ENCODE peak calls at places on chromosomes 6 and 20, in four cellular contexts. K is spleen, S is BJ, Y is MM.1S. E is an unnamed sample.

GRCh38 chr6:97524846-97525245 is 241.8 kb upstream of the MMS22L start:
- DNase-seq in K (peak), S (no peak), Y (no peak), E (no peak)

GRCh38 chr6:139853302-139853992 is 479.0 kb upstream of the CITED2 start:
- DNase-seq in K (no peak), S (peak), Y (no peak), E (no peak)

GRCh38 chr6:106490453-106490852 is 129.9 kb downstream of the CRYBG1 start:
- DNase-seq in K (no peak), S (no peak), Y (no peak), E (no peak)

GRCh38 chr6:157468574-157468973 is 87.6 kb downstream of the ZDHHC14 start:
- DNase-seq in K (no peak), S (no peak), Y (no peak), E (no peak)

GRCh38 chr20:18738055-18738454 is 75.5 kb upstream of the SCP2D1 start:
- DNase-seq in K (no peak), S (peak), Y (no peak), E (peak)

GRCh38 chr20:31712564-31713311 is 9.9 kb downstream of the BCL2L1 start:
- DNase-seq in K (peak), S (no peak), Y (no peak), E (peak)

GRCh38 chr6:6590530-6590929 is 2.0 kb downstream of the LY86 start:
- DNase-seq in K (no peak), S (no peak), Y (no peak), E (no peak)

GRCh38 chr6:2542858-2543218 is 207.9 kb downstream of the MYLK4 start:
- DNase-seq in K (no peak), S (no peak), Y (peak), E (peak)

GRCh38 chr6:163341671-163342070 is 72.8 kb upstream of the QKI start:
- DNase-seq in K (no peak), S (no peak), Y (no peak), E (no peak)

GRCh38 chr6:75183099-75183541 is 22.7 kb downstream of the COL12A1 start:
- DNase-seq in K (no peak), S (peak), Y (no peak), E (no peak)

GRCh38 chr6:17703256-17703694 is 3.5 kb downstream of the NUP153 start:
- DNase-seq in K (no peak), S (no peak), Y (no peak), E (peak)

GRCh38 chr6:53658992-53659391 is 6.6 kb downstream of the KLHL31 start:
- DNase-seq in K (no peak), S (no peak), Y (no peak), E (no peak)

GRCh38 chr20:35478804-35479472 is 23.5 kb downstream of the CEP250 start:
- DNase-seq in K (peak), S (no peak), Y (no peak), E (peak)

GRCh38 chr6:96465321-96465903 is 56.2 kb upstream of the UFL1 start:
- DNase-seq in K (no peak), S (no peak), Y (no peak), E (no peak)

GRCh38 chr6:28393912-28394662 is 5.5 kb downstream of the ZSCAN12 start:
- DNase-seq in K (no peak), S (no peak), Y (no peak), E (peak)

GRCh38 chr6:13454286-13455221 is 32.8 kb downstream of the GFOD1 start:
- DNase-seq in K (peak), S (no peak), Y (no peak), E (peak)

GRCh38 chr20:25250508-25250907 is 2.6 kb downstream of the PYGB start:
- DNase-seq in K (no peak), S (no peak), Y (no peak), E (no peak)

GRCh38 chr20:14335122-14335521 is 2.3 kb downstream of the FLRT3 start:
- DNase-seq in K (no peak), S (no peak), Y (no peak), E (no peak)

GRCh38 chr20:44314870-44315269 is 3.9 kb upstream of the FITM2 start:
- DNase-seq in K (no peak), S (no peak), Y (no peak), E (no peak)

GRCh38 chr20:49400410-49400809 is 82.1 kb downstream of the KCNB1 start:
- DNase-seq in K (no peak), S (no peak), Y (no peak), E (peak)

GRCh38 chr6:82878812-82879211 is 186.8 kb downstream of the UBE3D start:
- DNase-seq in K (no peak), S (no peak), Y (no peak), E (peak)

GRCh38 chr20:1579488-1579887 is 22.0 kb upstream of the SIRPD start:
- DNase-seq in K (no peak), S (no peak), Y (no peak), E (no peak)

GRCh38 chr6:89260832-89261231 is 43.7 kb upstream of the GABRR1 start:
- DNase-seq in K (no peak), S (no peak), Y (no peak), E (peak)

GRCh38 chr6:99736302-99736701 is 129.7 kb downstream of the PRDM13 start:
- DNase-seq in K (no peak), S (no peak), Y (peak), E (peak)

GRCh38 chr20:59269396-59270025 is 30.9 kb upstream of the EDN3 start:
- DNase-seq in K (no peak), S (no peak), Y (no peak), E (no peak)

GRCh38 chr6:166297606-166298005 is 10.6 kb downstream of the PRR18 start:
- DNase-seq in K (no peak), S (no peak), Y (no peak), E (no peak)

GRCh38 chr6:138948028-138948427 is 40.0 kb downstream of the REPS1 start:
- DNase-seq in K (no peak), S (no peak), Y (no peak), E (no peak)

GRCh38 chr6:111975501-111975900 is 78.4 kb upstream of the CCN6 start:
- DNase-seq in K (no peak), S (no peak), Y (no peak), E (no peak)

GRCh38 chr20:59735486-59735885 is 131.1 kb downstream of the PHACTR3 start:
- DNase-seq in K (no peak), S (no peak), Y (no peak), E (no peak)

GRCh38 chr6:111013144-111013905 is 31.5 kb downstream of the RPF2 start:
- DNase-seq in K (no peak), S (no peak), Y (no peak), E (peak)

GRCh38 chr20:37315293-37316110 is 26.0 kb downstream of the MANBAL start:
- DNase-seq in K (no peak), S (peak), Y (no peak), E (peak)

GRCh38 chr6:712805-713204 is 19.9 kb upstream of the EXOC2 start:
- DNase-seq in K (no peak), S (no peak), Y (no peak), E (no peak)

GRCh38 chr6:711925-712324 is 19.0 kb upstream of the EXOC2 start:
- DNase-seq in K (no peak), S (no peak), Y (no peak), E (peak)

GRCh38 chr6:709471-710056 is 16.6 kb upstream of the EXOC2 start:
- DNase-seq in K (no peak), S (no peak), Y (no peak), E (no peak)

GRCh38 chr6:713351-713750 is 20.4 kb upstream of the EXOC2 start:
- DNase-seq in K (no peak), S (no peak), Y (no peak), E (no peak)

DNA sequence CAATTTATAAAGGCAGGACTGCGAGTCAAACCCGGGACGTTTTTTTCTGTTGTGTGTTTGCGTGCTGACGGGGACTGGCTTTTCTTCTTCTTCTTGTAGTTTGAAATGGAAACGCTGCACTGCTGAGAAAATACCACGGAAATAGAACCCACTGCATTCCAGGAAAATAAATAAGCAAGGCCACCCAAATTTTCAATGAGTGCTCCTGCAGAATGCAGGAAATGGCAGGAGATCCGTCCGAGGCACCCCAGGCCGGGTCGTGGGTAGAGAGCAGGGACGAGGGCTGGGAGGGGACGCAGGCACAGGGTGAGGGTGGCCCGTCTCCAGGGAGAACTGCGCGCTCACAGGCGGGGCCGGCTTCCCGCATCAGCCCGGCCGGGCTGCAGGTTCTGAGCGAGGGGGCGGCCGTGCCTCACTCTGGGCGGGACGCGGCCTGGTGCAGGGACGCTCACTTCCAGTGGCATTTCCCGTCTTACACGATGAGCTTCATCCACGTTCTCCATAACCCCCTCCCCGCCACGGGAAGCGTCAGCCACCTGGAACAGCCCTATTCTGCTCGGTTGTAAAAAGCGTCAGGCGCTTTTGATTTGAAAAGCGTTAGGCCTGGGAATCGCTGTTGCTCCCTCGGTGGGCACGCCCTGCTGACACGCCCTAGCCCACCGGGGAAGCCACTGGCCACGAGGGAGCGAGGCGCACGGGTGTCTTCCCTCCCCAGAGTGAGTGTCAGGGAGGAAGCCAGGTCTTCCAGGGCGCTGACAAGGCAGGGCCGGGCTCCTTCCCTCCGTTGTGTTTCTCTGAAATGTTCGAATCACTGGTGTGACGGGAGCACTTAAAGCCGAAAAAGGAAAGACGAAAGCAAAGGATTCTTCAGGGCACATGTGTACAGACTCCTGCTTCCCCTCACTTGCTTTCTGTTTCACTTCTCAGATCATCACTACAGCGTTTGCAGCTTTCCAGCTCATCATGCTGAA is 17.9 kb upstream of the EXOC2 start:
- DNase-seq in K (peak), S (no peak), Y (peak), E (peak)
- H3K4me3 ChIP-seq in K (peak), S (peak), Y (peak), E (peak)

GRCh38 chr6:30555428-30556005 is 772 bp downstream of the GNL1 start:
- DNase-seq in K (peak), S (no peak), Y (no peak), E (peak)
- TF ChIP-seq CTCF in K (no peak), S (peak), Y (no peak), E (no peak)

DNA sequence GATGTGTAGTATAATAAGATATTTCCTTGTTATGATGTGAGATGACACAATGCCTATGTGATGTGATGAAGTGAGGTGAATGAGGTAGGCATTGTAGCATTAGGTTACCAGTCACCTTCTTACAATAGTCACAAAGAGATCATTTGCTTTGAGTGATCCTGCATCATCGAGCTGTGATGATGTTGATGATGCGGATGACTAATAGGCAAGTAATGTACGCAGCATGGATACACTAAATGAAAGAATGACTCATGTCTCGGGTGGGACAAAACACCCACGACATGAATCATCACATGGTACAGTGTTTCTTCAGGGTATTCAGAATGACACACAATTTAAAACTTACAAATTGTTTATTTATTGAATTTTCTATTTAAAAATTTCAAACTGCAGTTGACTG is 806.3 kb upstream of the GJE1 start:
- DNase-seq in K (no peak), S (peak), Y (no peak), E (peak)
- H3K4me3 ChIP-seq in K (no peak), S (no peak), Y (no peak), E (peak)

DNA sequence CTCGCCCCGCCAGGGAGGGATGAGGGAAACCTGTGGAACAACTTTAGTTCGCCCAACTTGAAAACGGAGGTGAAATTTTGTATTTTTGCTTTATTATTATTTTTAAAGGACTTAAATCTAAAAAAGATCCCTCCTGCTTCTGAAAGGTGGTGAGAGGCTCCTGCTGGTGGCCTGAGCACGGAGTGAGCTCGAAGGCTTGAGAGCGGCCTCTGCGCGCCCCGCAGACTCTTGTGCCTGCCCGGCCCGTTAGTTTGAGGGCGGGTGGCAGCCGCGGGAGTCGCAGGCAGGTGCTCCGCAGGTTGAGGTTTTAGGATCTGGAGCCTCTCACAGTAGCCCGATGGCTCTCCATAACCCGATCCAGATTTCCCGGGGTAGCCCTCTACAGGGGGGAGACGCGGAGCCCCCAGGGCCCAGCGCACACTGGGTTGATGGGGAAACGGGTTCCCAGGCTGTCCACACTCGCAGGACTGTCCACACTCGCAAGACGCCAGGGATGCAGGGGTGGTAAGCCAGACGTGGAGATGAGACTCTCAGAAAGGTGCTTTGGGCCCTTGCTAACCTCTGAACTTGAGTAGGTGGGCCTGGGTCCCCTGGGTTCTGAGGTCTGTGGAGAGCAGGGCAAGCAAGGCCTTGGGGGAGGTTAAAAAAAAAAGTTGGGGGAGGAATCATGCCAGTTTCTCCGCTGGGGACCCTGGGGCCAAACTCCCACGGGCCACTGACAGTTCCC is 46.3 kb upstream of the SUPT3H start:
- DNase-seq in K (peak), S (no peak), Y (peak), E (no peak)
- TF ChIP-seq CTCF in K (no peak), S (no peak), Y (no peak), E (no peak)

DNA sequence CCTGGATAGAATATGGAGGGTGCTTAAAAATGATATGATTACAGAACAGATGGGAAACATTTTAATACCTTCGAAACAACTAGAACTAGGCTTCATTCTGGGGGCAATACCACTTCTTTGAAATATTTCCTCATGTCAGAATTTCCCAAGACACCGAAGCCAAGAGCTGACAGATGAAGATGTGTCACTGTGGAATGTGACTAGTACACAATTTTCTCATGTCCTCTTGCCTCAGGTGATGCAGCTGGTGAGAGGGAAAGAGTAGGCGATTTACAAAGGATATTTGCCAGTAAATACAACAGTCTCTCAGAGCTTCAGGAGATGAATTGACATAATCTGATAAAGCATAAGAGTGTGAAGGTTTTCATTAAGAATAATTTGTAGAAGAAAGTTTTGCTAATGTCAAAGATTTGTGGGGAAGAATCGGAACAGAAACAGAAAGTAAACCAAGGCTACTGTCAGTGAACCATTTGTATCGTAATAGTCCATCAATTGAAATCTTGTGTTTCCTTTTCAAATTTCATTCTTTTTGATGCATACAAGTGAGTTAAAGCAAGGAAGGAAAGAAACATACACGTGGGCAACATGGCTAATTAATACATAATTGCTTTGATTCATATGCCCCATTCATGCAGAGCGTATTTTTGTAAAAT is 164.7 kb upstream of the CCN2 start:
- DNase-seq in K (no peak), S (no peak), Y (peak), E (peak)
- H3K4me3 ChIP-seq in K (peak), S (no peak), Y (peak), E (peak)

DNA sequence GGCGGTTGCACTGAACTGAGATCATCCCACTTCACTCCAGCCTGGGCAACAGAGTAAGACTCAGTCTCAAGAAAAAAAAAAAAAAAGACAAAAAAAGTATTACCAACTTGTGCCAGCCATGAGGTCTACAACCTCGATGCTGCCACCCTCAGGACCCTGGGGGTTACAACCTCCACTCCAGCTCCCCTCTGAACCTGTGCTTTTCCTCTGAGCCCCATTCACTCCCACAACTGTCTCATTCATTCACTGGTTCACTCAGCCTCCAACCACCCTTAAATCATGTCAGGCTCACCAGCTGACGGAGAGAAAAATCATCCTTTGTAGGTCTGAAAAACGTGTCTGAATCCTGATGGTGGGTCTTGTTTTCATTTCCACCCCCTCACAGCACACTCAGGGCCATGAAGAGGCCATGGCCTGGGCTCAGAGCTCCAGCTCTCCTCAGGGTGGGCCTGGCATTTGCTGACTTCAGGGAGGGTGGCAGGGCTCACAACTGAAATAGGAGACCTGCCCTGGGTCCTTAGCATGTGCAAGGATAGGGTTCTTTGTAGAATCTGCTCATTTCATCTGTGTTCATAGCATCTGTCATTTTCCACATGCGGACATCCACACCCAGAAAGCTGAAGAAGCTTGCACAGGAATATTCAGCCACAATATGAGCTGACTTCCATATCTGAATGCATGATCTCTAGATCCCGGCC is 1.9 kb upstream of the ULBP1 start:
- DNase-seq in K (no peak), S (no peak), Y (peak), E (peak)
- TF ChIP-seq CTCF in K (peak), S (peak), Y (peak), E (peak)

DNA sequence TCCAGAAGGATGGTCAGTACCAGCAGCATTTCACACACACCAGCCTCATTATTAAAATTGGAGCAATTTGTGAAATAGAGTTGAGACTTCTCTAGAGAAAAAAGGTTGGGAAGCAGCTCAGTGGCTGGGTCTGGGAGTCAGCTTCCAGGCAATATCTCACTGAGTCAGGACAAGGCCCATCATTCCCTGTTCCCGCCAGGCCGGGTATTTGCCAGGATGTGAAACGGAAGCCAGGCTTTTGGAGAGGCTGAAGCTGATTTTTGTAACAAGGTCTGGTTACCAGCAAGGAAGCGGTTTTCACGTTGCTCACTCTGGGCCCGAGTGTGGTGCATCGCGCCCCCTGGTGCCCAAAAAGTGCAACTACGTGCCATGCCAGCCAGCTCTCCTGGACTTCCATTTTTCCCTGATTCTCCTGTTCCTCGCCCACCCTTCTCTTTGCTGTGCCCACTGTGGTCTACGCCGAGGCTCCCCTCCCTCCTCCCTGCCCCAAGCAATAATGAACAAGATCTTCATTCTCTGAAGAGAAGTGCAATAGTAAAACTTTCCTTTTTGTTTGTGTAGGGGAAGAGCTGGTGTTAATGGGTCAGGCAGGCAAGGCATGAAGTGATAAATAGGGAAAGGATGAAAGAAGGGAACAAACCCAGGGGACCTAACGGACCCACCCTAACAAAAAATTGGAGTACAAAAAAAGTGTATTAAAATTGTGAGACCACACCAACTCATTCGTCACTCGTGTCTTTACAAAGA is 67.1 kb downstream of the ZBTB2 start:
- DNase-seq in K (peak), S (no peak), Y (peak), E (peak)
- H3K4me3 ChIP-seq in K (no peak), S (no peak), Y (no peak), E (no peak)

GRCh38 chr20:56187791-56188190 is 60.7 kb upstream of the MC3R start:
- DNase-seq in K (no peak), S (no peak), Y (no peak), E (no peak)
- TF ChIP-seq CTCF in K (no peak), S (no peak), Y (peak), E (no peak)

GRCh38 chr6:15250440-15251168 is 4.7 kb downstream of the JARID2 start:
- DNase-seq in K (peak), S (no peak), Y (no peak), E (no peak)
- H3K4me3 ChIP-seq in K (no peak), S (no peak), Y (no peak), E (no peak)

E was measured in fibroblast of pulmonary artery.